ENCODE peak calls at places on chromosome 21, in nine cellular contexts. I, Y, W, N, P, K, G, B and X are unnamed samples.

GRCh38 chr21:31557956-31558838 is 101.3 kb upstream of the SOD1 start:
- DNase-seq in I (no peak), Y (no peak), W (no peak), N (peak), P (no peak), K (peak), G (peak), B (no peak), X (no peak)

GRCh38 chr21:34592120-34592561 is 22.8 kb downstream of the RCAN1 start:
- DNase-seq in I (peak), Y (no peak), W (no peak), N (no peak), P (no peak), K (no peak), G (no peak), B (no peak), X (no peak)

GRCh38 chr21:26127918-26128317 is 42.7 kb downstream of the APP start:
- DNase-seq in I (no peak), Y (no peak), W (no peak), N (no peak), P (no peak), K (no peak), G (no peak), B (no peak), X (peak)

GRCh38 chr21:17051054-17051453 is 461.8 kb upstream of the CXADR start:
- DNase-seq in I (no peak), Y (no peak), W (no peak), N (no peak), P (no peak), K (no peak), G (peak), B (no peak), X (no peak)

GRCh38 chr21:31554511-31555022 is 104.9 kb upstream of the SOD1 start:
- DNase-seq in I (no peak), Y (no peak), W (peak), N (no peak), P (no peak), K (no peak), G (no peak), B (no peak), X (no peak)

GRCh38 chr21:33940164-33940563 is 24.6 kb upstream of the ATP5PO start:
- DNase-seq in I (no peak), Y (peak), W (no peak), N (peak), P (no peak), K (no peak), G (no peak), B (no peak), X (no peak)

GRCh38 chr21:14452031-14452778 is 69.3 kb upstream of the HSPA13 start:
- DNase-seq in I (peak), Y (no peak), W (no peak), N (no peak), P (no peak), K (no peak), G (no peak), B (no peak), X (no peak)

GRCh38 chr21:14306143-14306907 is 76.6 kb downstream of the HSPA13 start:
- DNase-seq in I (peak), Y (peak), W (no peak), N (no peak), P (peak), K (no peak), G (no peak), B (no peak), X (peak)

GRCh38 chr21:34936874-34937563 is 112.1 kb downstream of the RUNX1 start:
- DNase-seq in I (no peak), Y (no peak), W (no peak), N (no peak), P (no peak), K (no peak), G (no peak), B (peak), X (peak)

GRCh38 chr21:34870246-34870645 is 178.9 kb downstream of the RUNX1 start:
- DNase-seq in I (no peak), Y (peak), W (no peak), N (no peak), P (no peak), K (no peak), G (no peak), B (no peak), X (no peak)

GRCh38 chr21:28833181-28833580 is 159.5 kb downstream of the LTN1 start:
- DNase-seq in I (no peak), Y (no peak), W (no peak), N (no peak), P (no peak), K (no peak), G (no peak), B (no peak), X (no peak)

GRCh38 chr21:34986561-34987533 is 62.3 kb downstream of the RUNX1 start:
- DNase-seq in I (no peak), Y (peak), W (peak), N (no peak), P (no peak), K (no peak), G (no peak), B (peak), X (no peak)

GRCh38 chr21:45081636-45082035 is 7.3 kb downstream of the ADARB1 start:
- DNase-seq in I (no peak), Y (no peak), W (no peak), N (no peak), P (no peak), K (no peak), G (no peak), B (no peak), X (no peak)

GRCh38 chr21:45080232-45080631 is 5.9 kb downstream of the ADARB1 start:
- DNase-seq in I (no peak), Y (no peak), W (no peak), N (no peak), P (no peak), K (no peak), G (no peak), B (no peak), X (no peak)

GRCh38 chr21:45079351-45079750 is 5.0 kb downstream of the ADARB1 start:
- DNase-seq in I (no peak), Y (peak), W (no peak), N (no peak), P (no peak), K (no peak), G (no peak), B (no peak), X (no peak)

GRCh38 chr21:45082715-45083114 is 8.3 kb downstream of the ADARB1 start:
- DNase-seq in I (no peak), Y (no peak), W (no peak), N (no peak), P (no peak), K (no peak), G (no peak), B (no peak), X (no peak)

DNA sequence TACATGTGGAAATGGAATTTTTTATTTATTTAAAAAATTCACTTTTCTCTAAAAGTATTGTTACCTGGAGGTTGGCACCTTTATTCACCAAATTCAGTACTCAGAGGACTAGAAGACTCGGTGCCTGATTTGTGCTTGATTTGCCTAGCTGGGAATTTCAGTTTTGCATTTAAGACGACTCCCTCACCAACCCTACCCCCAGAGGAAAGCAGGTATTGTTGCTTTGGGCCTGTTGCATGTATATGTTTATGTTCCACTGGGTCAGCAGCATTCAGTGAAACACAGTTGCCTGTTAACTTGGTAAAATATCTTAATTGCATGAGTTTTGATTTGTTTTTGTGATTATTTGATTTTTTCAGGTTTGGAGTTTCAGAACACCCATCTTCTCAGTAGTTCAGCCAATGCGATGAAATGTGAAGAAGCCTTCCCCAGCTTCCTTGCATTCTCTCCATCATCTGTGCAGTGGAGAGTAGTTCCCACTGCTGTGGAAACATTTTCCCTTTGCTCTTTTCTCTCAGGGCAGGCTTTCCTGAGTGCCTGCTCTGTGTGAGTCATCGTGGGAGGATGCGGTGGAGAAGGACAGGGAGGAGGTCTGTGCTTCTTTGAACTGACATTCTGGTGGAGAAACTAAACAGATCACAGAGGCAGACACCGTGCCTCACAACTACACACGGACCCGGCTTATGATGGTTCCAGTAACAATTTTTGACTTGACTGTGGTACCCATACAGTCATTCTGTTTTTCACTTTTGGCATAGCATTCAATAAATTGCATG is 6.4 kb downstream of the ADARB1 start:
- DNase-seq in I (no peak), Y (peak), W (no peak), N (no peak), P (no peak), K (no peak), G (no peak), B (no peak), X (no peak)
- TF ChIP-seq MAX in I (no peak), Y (no peak), W (no peak), N (no peak), P (no peak), K (no peak), G (no peak), B (no peak), X (no peak)

GRCh38 chr21:44836666-44837471 is 19.0 kb upstream of the SUMO3 start:
- DNase-seq in I (peak), Y (peak), W (no peak), N (no peak), P (peak), K (no peak), G (no peak), B (peak), X (no peak)
- TF ChIP-seq MAX in I (peak), Y (peak), W (no peak), N (no peak), P (no peak), K (no peak), G (no peak), B (peak), X (no peak)

GRCh38 chr21:45313015-45313414 is 25.3 kb upstream of the POFUT2 start:
- DNase-seq in I (no peak), Y (no peak), W (no peak), N (no peak), P (no peak), K (peak), G (no peak), B (no peak), X (no peak)
- TF ChIP-seq MAX in I (no peak), Y (no peak), W (no peak), N (no peak), P (no peak), K (no peak), G (no peak), B (no peak), X (no peak)

GRCh38 chr21:42623684-42624083 is 29.7 kb upstream of the PDE9A start:
- DNase-seq in I (no peak), Y (no peak), W (no peak), N (no peak), P (no peak), K (no peak), G (no peak), B (no peak), X (no peak)

GRCh38 chr21:42621166-42621827 is 32.1 kb upstream of the PDE9A start:
- DNase-seq in I (no peak), Y (no peak), W (no peak), N (no peak), P (no peak), K (peak), G (no peak), B (peak), X (no peak)

GRCh38 chr21:42621828-42622199 is 31.6 kb upstream of the PDE9A start:
- DNase-seq in I (no peak), Y (no peak), W (no peak), N (no peak), P (no peak), K (no peak), G (no peak), B (no peak), X (no peak)

GRCh38 chr21:42624095-42624830 is 29.2 kb upstream of the PDE9A start:
- DNase-seq in I (no peak), Y (peak), W (no peak), N (no peak), P (peak), K (no peak), G (no peak), B (peak), X (no peak)

DNA sequence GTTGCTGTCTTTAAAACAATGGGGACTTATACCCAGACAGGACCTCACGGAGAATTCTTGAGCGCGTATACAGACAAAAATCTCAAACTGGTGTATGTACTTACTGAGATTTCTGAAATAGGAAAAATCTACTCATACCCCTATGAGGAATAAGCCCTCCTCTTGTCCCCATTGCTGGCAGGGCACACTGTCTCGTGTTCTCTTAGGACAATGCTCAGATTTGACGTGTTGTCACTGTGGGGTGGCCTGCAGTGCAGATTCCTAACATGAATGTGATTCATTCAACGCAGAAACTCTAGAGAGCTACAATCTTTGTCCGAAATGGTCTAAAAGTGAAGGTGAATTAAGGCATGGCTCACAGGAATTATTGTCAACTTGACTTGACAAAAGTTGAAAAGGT is 31.1 kb upstream of the PDE9A start:
- DNase-seq in I (no peak), Y (no peak), W (no peak), N (no peak), P (no peak), K (no peak), G (no peak), B (no peak), X (no peak)
- TF ChIP-seq MAX in I (no peak), Y (no peak), W (no peak), N (no peak), P (no peak), K (no peak), G (no peak), B (no peak), X (no peak)

DNA sequence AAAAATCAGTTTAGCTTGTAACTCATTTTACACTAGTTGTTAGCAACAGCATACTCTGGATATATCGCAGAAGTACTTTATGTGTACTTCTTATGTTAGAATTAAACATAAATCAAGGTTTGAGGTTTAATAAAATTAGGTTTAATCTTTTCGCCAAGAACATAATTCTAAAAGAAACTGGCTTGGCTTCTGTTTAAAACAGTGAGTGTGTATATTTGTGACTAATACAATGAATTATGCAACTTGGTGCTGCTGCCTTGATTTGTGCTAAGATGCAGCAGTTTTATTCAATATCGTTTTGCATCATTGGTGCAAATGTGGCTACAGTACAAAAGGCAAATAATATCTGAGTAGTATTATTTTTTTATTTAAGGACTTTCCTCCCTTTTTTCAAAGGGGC is 44.8 kb downstream of the USP25 start:
- DNase-seq in I (no peak), Y (no peak), W (no peak), N (no peak), P (no peak), K (no peak), G (no peak), B (no peak), X (no peak)
- TF ChIP-seq MAX in I (no peak), Y (no peak), W (no peak), N (no peak), P (no peak), K (no peak), G (no peak), B (no peak), X (no peak)

GRCh38 chr21:44366586-44367211 is 13.3 kb downstream of the TRPM2 start:
- DNase-seq in I (no peak), Y (no peak), W (no peak), N (no peak), P (no peak), K (no peak), G (peak), B (no peak), X (no peak)

GRCh38 chr21:44370027-44370735 is 16.8 kb downstream of the TRPM2 start:
- DNase-seq in I (peak), Y (no peak), W (no peak), N (peak), P (peak), K (peak), G (peak), B (peak), X (no peak)

GRCh38 chr21:44371596-44371995 is 18.2 kb downstream of the TRPM2 start:
- DNase-seq in I (no peak), Y (no peak), W (no peak), N (no peak), P (no peak), K (no peak), G (no peak), B (no peak), X (no peak)

GRCh38 chr21:44370771-44371410 is 17.5 kb downstream of the TRPM2 start:
- DNase-seq in I (no peak), Y (no peak), W (no peak), N (no peak), P (no peak), K (no peak), G (peak), B (no peak), X (no peak)

GRCh38 chr21:44368711-44369446 is 15.5 kb downstream of the TRPM2 start:
- DNase-seq in I (no peak), Y (no peak), W (no peak), N (peak), P (no peak), K (peak), G (peak), B (no peak), X (no peak)
- TF ChIP-seq MAX in I (no peak), Y (no peak), W (no peak), N (no peak), P (no peak), K (no peak), G (no peak), B (no peak), X (no peak)